ENCODE peak calls at places on chromosome 1, in eight cellular contexts. Y is fibroblast of lung, C is fibroblast of villous mesenchyme, L is astrocyte of the spinal cord, U is heart left ventricle, F is foreskin fibroblast, H is stomach, K is lower lobe of right lung. D is an unnamed sample.

GRCh38 chr1:47694011-47694890 is 256.4 kb downstream of the FOXD2 start:
- DNase-seq in L (no peak), U (no peak), H (peak), K (no peak), C (no peak), F (no peak), Y (no peak), D (no peak)

GRCh38 chr1:155126494-155127104 is 1.1 kb upstream of the EFNA1 start:
- DNase-seq in H (peak), F (no peak), C (peak), K (peak), Y (peak), L (peak), U (peak), D (no peak)

GRCh38 chr1:68167211-68167610 is 65.1 kb downstream of the WLS start:
- DNase-seq in C (no peak), H (no peak), K (no peak), F (no peak), U (no peak), Y (no peak), L (no peak), D (no peak)

GRCh38 chr1:201877877-201878339 is 10.8 kb upstream of the SHISA4 start:
- DNase-seq in L (peak), K (no peak), F (peak), H (no peak), C (peak), U (no peak), Y (peak), D (no peak)

GRCh38 chr1:155052412-155053400 is 1.6 kb downstream of the ADAM15 start:
- DNase-seq in F (no peak), C (no peak), U (peak), Y (no peak), H (no peak), L (no peak), K (no peak), D (no peak)

GRCh38 chr1:155184835-155185782 is 11.5 kb downstream of the TRIM46 start:
- DNase-seq in H (peak), K (peak), U (no peak), Y (no peak), L (no peak), C (no peak), F (no peak), D (no peak)

GRCh38 chr1:145985129-145985501 is 11.3 kb downstream of the TXNIP start:
- DNase-seq in L (no peak), U (no peak), F (no peak), C (no peak), K (no peak), Y (no peak), H (peak), D (no peak)

GRCh38 chr1:197302775-197303174 is 34.7 kb downstream of the CRB1 start:
- DNase-seq in U (no peak), K (no peak), Y (peak), L (peak), C (no peak), F (peak), H (no peak), D (peak)

GRCh38 chr1:8682573-8682972 is 134.9 kb downstream of the RERE start:
- DNase-seq in L (no peak), Y (no peak), F (no peak), H (no peak), K (no peak), U (no peak), C (no peak), D (no peak)

GRCh38 chr1:39094685-39095084 is 68.5 kb downstream of the NDUFS5 start:
- DNase-seq in F (no peak), K (no peak), U (no peak), L (no peak), Y (no peak), H (no peak), C (no peak), D (no peak)

GRCh38 chr1:203555046-203555445 is 61.1 kb downstream of the OPTC start:
- DNase-seq in Y (no peak), H (no peak), K (no peak), F (no peak), L (no peak), C (no peak), U (peak), D (no peak)

GRCh38 chr1:235277709-235278108 is 50.3 kb downstream of the ARID4B start:
- DNase-seq in K (no peak), L (no peak), Y (peak), C (no peak), U (no peak), H (no peak), F (no peak), D (no peak)

GRCh38 chr1:15501208-15502032 is 22.6 kb downstream of the CASP9 start:
- DNase-seq in U (peak), F (peak), H (peak), K (peak), L (peak), C (peak), Y (peak), D (no peak)

GRCh38 chr1:93681095-93681548 is 515 bp downstream of the BCAR3 start:
- DNase-seq in L (no peak), U (no peak), K (peak), H (no peak), C (peak), Y (peak), F (no peak), D (no peak)

GRCh38 chr1:180311011-180311730 is 81.1 kb downstream of the LHX4 start:
- DNase-seq in Y (peak), F (no peak), H (no peak), L (peak), K (no peak), C (peak), U (no peak), D (no peak)

GRCh38 chr1:94572780-94573179 is 31.2 kb upstream of the F3 start:
- DNase-seq in L (no peak), K (no peak), H (no peak), Y (no peak), U (no peak), C (no peak), F (no peak), D (no peak)

GRCh38 chr1:193140254-193140653 is 18.4 kb downstream of the CDC73 start:
- DNase-seq in L (no peak), C (no peak), U (no peak), Y (no peak), H (no peak), K (no peak), F (no peak), D (no peak)

GRCh38 chr1:41739061-41739955 is 179.4 kb downstream of the HIVEP3 start:
- DNase-seq in Y (no peak), F (peak), L (peak), U (peak), C (peak), H (peak), K (peak), D (peak)

GRCh38 chr1:54818461-54819194 is 17.5 kb upstream of the TTC22 start:
- DNase-seq in U (no peak), F (no peak), H (peak), L (no peak), K (no peak), Y (no peak), C (no peak), D (no peak)

GRCh38 chr1:161176468-161177111 is 717 bp downstream of the B4GALT3 start:
- DNase-seq in U (no peak), F (no peak), Y (no peak), K (no peak), L (no peak), H (no peak), C (no peak), D (no peak)

GRCh38 chr1:43270421-43271095 is 775 bp downstream of the TMEM125 start:
- DNase-seq in K (peak), Y (peak), U (no peak), L (no peak), C (no peak), H (peak), F (no peak), D (no peak)

GRCh38 chr1:151472852-151473731 is 13.8 kb upstream of the POGZ start:
- DNase-seq in Y (peak), H (peak), F (peak), K (peak), L (peak), U (peak), C (peak), D (no peak)

GRCh38 chr1:24108334-24109165 is 3.4 kb downstream of the MYOM3 start:
- DNase-seq in C (peak), H (no peak), K (peak), L (peak), F (peak), Y (peak), U (no peak), D (no peak)

GRCh38 chr1:229258851-229259110 is 12.1 kb upstream of the RAB4A start:
- DNase-seq in C (peak), Y (no peak), K (no peak), U (no peak), F (no peak), L (no peak), H (no peak), D (no peak)

GRCh38 chr1:218460367-218460766 is 115.2 kb downstream of the TGFB2 start:
- DNase-seq in H (no peak), U (peak), K (no peak), F (no peak), C (peak), Y (peak), L (peak), D (no peak)

GRCh38 chr1:200380589-200381021 is 29.2 kb downstream of the ZNF281 start:
- DNase-seq in U (no peak), K (no peak), H (no peak), Y (no peak), C (no peak), L (no peak), F (no peak), D (no peak)

DNA sequence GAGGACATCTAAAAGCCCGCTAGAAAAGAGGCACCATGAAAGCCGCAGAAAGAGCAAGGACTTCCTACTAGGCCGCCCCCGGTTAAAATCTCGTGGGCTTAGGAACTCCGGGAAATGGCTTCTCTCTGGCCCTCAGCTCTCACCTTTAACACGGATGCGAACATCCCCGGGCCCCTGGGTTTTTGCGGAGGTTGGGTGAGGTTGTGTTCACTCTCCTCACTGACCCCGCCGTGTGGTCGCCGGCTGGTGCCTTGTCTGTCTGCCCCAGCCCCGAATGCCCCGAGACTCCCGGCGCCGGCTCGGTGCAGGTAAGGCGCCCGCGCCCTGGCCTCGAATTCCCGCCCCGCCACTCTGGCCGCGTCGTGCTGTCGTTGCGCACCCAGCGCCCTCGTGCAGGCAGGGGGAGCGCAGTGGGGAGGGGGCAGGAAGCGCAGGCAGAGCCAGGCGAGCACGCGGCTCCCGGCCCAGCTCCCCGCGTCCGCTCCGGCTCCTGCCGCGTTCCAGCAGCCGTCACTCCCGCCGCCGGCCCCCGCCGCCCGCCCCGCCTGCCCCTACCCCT is at the start of gene SHISAL2A:
- DNase-seq in K (peak), U (peak), Y (peak), C (no peak), H (peak), L (no peak), F (no peak), D (peak)
- H3K4me3 ChIP-seq in K (peak), U (peak), Y (peak), C (peak), H (peak), L (peak), F (peak), D (peak)

GRCh38 chr1:2998503-2999100 is 22.7 kb upstream of the ACTRT2 start:
- DNase-seq in F (no peak), K (no peak), L (no peak), Y (no peak), C (no peak), H (no peak), U (no peak), D (no peak)
- H3K4me3 ChIP-seq in F (no peak), K (no peak), L (no peak), Y (no peak), C (no peak), H (no peak), U (no peak), D (no peak)

GRCh38 chr1:2334883-2335534 is 56.3 kb downstream of the MORN1 start:
- DNase-seq in H (peak), Y (peak), F (no peak), U (no peak), K (no peak), C (no peak), L (no peak), D (no peak)
- H3K4me3 ChIP-seq in H (no peak), Y (no peak), F (no peak), U (no peak), K (no peak), C (no peak), L (no peak), D (no peak)

GRCh38 chr1:31839662-31840343 is 24.0 kb upstream of the SPOCD1 start:
- DNase-seq in H (no peak), C (no peak), L (no peak), K (no peak), Y (peak), U (no peak), F (no peak), D (no peak)

GRCh38 chr1:31846484-31846883 is 30.7 kb upstream of the SPOCD1 start:
- DNase-seq in U (no peak), C (no peak), H (no peak), Y (no peak), F (no peak), L (no peak), K (no peak), D (no peak)

GRCh38 chr1:31848381-31848897 is 32.6 kb upstream of the SPOCD1 start:
- DNase-seq in Y (no peak), L (no peak), K (no peak), U (no peak), F (no peak), H (no peak), C (no peak), D (no peak)

GRCh38 chr1:31837441-31838158 is 21.8 kb upstream of the SPOCD1 start:
- DNase-seq in U (no peak), C (no peak), Y (no peak), K (no peak), L (no peak), H (no peak), F (no peak), D (no peak)

GRCh38 chr1:31843506-31843905 is 27.7 kb upstream of the SPOCD1 start:
- DNase-seq in F (peak), Y (peak), K (no peak), U (no peak), C (peak), L (no peak), H (no peak), D (peak)
- H3K4me3 ChIP-seq in F (no peak), Y (no peak), K (no peak), U (no peak), C (no peak), L (no peak), H (no peak), D (no peak)

DNA sequence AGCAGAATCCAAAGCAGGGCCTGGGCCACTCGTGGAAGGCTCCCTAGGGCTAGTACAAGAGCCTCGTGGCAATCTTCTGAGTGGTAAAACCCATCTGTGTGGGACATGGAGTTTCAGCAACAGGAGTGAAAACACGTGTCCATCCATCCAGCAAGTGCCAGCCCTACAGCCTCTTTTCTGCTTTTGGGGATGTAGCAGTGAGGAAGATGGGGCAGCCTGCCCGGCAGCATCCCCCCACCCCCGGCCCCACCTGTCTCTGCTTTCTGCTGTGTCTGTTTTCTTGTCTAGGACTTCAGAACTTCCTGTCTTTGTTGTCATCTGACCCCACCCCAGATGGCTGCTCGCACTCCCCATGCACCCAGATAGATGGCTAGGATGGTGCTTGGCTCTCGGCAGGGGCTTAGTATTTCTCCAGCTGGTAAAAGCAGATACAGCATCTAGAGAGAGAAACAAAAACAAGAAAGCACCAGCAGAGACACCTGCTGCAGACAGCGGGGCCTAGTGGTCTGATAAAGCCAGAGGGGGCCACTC is 1.5 kb downstream of the CPTP start:
- DNase-seq in Y (no peak), H (no peak), L (no peak), F (no peak), C (no peak), K (no peak), U (no peak), D (no peak)
- H3K4me3 ChIP-seq in Y (peak), H (peak), L (no peak), F (peak), C (no peak), K (peak), U (peak), D (no peak)

GRCh38 chr1:207054476-207054875 is 1.4 kb downstream of the PFKFB2 start:
- DNase-seq in H (no peak), U (no peak), F (no peak), K (no peak), C (no peak), L (no peak), Y (no peak), D (no peak)
- H3K4me3 ChIP-seq in H (no peak), U (no peak), F (no peak), K (peak), C (no peak), L (no peak), Y (no peak), D (no peak)

GRCh38 chr1:107142370-107142668 is 1.5 kb downstream of the NTNG1 start:
- DNase-seq in F (no peak), K (no peak), U (no peak), Y (no peak), C (no peak), L (no peak), H (no peak), D (no peak)
- H3K4me3 ChIP-seq in F (peak), K (peak), U (no peak), Y (no peak), C (no peak), L (peak), H (peak), D (peak)

DNA sequence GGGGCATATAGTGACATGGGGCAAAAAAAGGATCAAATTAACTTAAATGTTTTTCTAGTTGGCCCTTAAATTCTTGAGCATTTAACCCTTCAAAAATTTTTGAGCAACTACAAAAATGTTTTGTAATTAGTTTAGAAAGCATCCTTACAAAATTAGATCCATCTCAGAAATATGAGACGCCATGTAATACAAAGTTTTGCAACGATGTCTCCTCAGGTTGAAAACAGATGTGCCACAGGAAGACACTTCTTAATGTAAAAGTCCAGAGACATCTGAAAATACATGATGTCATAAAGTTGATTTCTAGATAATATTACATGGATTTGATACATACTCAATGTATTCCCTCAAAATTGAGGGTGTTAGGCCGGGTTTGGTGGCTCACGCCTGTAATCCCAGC is 37.5 kb downstream of the CD46 start:
- DNase-seq in Y (no peak), H (no peak), F (no peak), L (no peak), K (no peak), U (no peak), C (peak), D (no peak)
- H3K4me3 ChIP-seq in Y (no peak), H (no peak), F (no peak), L (no peak), K (no peak), U (no peak), C (no peak), D (no peak)

GRCh38 chr1:19204665-19205266 is 5.3 kb downstream of the UBR4 start:
- DNase-seq in Y (peak), F (peak), L (no peak), H (no peak), K (no peak), U (no peak), C (no peak), D (no peak)

GRCh38 chr1:19205845-19206244 is 4.2 kb downstream of the UBR4 start:
- DNase-seq in L (no peak), H (no peak), U (no peak), C (peak), Y (no peak), K (no peak), F (no peak), D (no peak)

GRCh38 chr1:19206947-19207346 is 3.1 kb downstream of the UBR4 start:
- DNase-seq in K (no peak), Y (no peak), L (no peak), H (no peak), U (no peak), C (no peak), F (no peak), D (no peak)

GRCh38 chr1:19203440-19203839 is 6.6 kb downstream of the UBR4 start:
- DNase-seq in H (peak), C (no peak), F (peak), U (no peak), Y (peak), K (no peak), L (peak), D (peak)

DNA sequence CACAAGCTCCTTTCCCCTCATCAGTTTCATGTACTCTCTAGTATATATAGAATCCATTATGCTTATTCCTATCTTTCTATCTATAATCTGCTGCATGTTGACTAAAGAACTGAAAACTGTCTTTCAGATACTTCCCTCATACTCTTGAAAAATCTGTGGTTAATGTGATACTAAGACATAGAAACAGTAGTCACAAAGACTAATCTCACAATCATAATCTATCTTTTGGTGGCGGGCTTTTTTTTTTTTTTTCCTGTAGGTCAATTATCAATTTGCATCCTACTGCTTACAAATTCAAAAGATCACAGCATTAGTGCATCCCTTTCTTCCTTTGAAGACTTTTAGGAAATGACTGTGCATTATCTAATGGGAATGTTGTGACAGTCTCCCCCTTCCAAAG is 4.7 kb downstream of the UBR4 start:
- DNase-seq in L (no peak), C (no peak), H (no peak), U (no peak), F (no peak), Y (no peak), K (no peak), D (no peak)
- H3K4me3 ChIP-seq in L (no peak), C (no peak), H (no peak), U (no peak), F (no peak), Y (no peak), K (no peak), D (no peak)

GRCh38 chr1:108858541-108858940 is 1.6 kb upstream of the AKNAD1 start:
- DNase-seq in F (no peak), L (no peak), H (no peak), K (no peak), U (no peak), C (no peak), Y (no peak), D (no peak)
- H3K4me3 ChIP-seq in F (no peak), L (no peak), H (no peak), K (no peak), U (no peak), C (no peak), Y (no peak), D (no peak)

D was measured in skeletal muscle cell.